ENCODE peak calls at places on chromosomes 12 and 14, in seven cellular contexts. H is WERI-Rb-1, Q is left ventricle myocardium inferior, I is AG04450, N is tibial nerve, F is left lung, K is cardiac muscle cell. X is an unnamed sample.

GRCh38 chr12:122942609-122943008 is 23.7 kb downstream of the ABCB9 start:
- DNase-seq in H (no peak), Q (no peak), I (no peak), N (no peak), F (no peak), K (no peak), X (no peak)

GRCh38 chr12:26195641-26196423 is 459 bp downstream of the SSPN start:
- DNase-seq in H (peak; percentile 27), Q (peak; percentile 50), I (no peak), N (peak; percentile 29), F (peak; percentile 80), K (peak; percentile 59), X (no peak)

GRCh38 chr12:52132754-52133161 is 53.3 kb downstream of the SMIM41 start:
- DNase-seq in H (no peak), Q (no peak), I (no peak), N (no peak), F (no peak), K (no peak), X (no peak)

GRCh38 chr14:92969470-92970232 is 46.7 kb downstream of the CHGA start:
- DNase-seq in H (no peak), Q (peak; percentile 22), I (no peak), N (no peak), F (no peak), K (no peak), X (no peak)

GRCh38 chr12:884746-885414 is 64.6 kb downstream of the RAD52 start:
- DNase-seq in H (no peak), Q (no peak), I (no peak), N (no peak), F (no peak), K (no peak), X (no peak)

GRCh38 chr12:27919671-27920235 is 52.8 kb downstream of the PTHLH start:
- DNase-seq in H (no peak), Q (no peak), I (no peak), N (no peak), F (no peak), K (no peak), X (no peak)

GRCh38 chr12:52975820-52976573 is 27.1 kb downstream of the KRT18 start:
- DNase-seq in H (peak; percentile 18), Q (no peak), I (no peak), N (no peak), F (no peak), K (peak; percentile 49), X (no peak)

GRCh38 chr12:19596755-19597154 is 157.5 kb downstream of the AEBP2 start:
- DNase-seq in H (no peak), Q (no peak), I (no peak), N (no peak), F (no peak), K (no peak), X (no peak)

GRCh38 chr12:121942145-121942718 is 23.8 kb downstream of the CFAP251 start:
- DNase-seq in H (no peak), Q (no peak), I (peak; percentile 36), N (no peak), F (no peak), K (peak; percentile 82), X (no peak)

GRCh38 chr14:104107611-104108569 is 22.4 kb downstream of the ASPG start:
- DNase-seq in H (peak; percentile 8), Q (peak; percentile 10), I (no peak), N (no peak), F (peak; percentile 81), K (no peak), X (no peak)

GRCh38 chr14:30375280-30375892 is 183.6 kb upstream of the G2E3 start:
- DNase-seq in H (peak; percentile 77), Q (peak; percentile 47), I (peak; percentile 10), N (peak; percentile 42), F (no peak), K (peak; percentile 64), X (peak; percentile 57)

GRCh38 chr14:95299271-95299670 is 20.4 kb downstream of the CLMN start:
- DNase-seq in H (no peak), Q (no peak), I (no peak), N (no peak), F (no peak), K (no peak), X (no peak)

GRCh38 chr12:49767333-49767732 is 26.0 kb downstream of the TMBIM6 start:
- DNase-seq in H (peak; percentile 73), Q (no peak), I (no peak), N (no peak), F (no peak), K (no peak), X (no peak)

GRCh38 chr14:53452005-53452678 is 299.0 kb upstream of the DDHD1 start:
- DNase-seq in H (no peak), Q (no peak), I (no peak), N (no peak), F (no peak), K (no peak), X (no peak)

GRCh38 chr14:74846968-74847549 is 28.9 kb downstream of the PROX2 start:
- DNase-seq in H (no peak), Q (no peak), I (no peak), N (no peak), F (no peak), K (peak; percentile 30), X (no peak)

GRCh38 chr12:67637718-67638117 is 10.8 kb upstream of the DYRK2 start:
- DNase-seq in H (no peak), Q (no peak), I (no peak), N (no peak), F (no peak), K (no peak), X (no peak)

GRCh38 chr12:105409881-105410471 is 79.5 kb downstream of the C12orf75 start:
- DNase-seq in H (no peak), Q (peak; percentile 31), I (no peak), N (peak; percentile 20), F (no peak), K (peak; percentile 84), X (peak; percentile 7)

DNA sequence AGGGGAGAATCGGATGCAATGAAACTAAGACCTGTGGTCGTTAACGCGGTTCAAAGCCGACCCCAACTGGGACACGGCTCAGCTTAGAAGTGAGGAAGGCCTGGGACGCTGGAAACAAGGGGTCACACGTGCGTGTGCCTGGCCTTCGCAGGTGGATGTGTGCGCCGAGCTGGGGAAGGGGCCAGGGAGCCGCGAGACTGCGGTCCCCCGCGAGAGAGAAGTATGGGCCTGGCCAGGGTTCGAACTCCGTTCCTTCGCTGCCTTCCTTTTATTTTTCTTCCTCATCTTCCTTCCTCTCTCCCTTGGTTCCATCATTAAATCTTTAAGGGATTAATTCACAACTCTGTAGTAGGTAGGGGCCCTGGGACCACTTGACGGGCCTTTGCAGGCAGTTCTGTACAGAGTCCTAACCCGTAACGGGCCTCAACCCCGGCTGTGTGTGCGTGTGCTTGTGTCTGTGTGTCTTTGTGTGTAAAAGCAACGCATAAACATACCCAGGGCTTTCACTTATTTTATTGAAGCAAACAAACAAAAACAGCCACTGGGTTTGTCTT is 3.6 kb downstream of the TTC6 start:
- DNase-seq in H (no peak), Q (no peak), I (no peak), N (no peak), F (no peak), K (no peak), X (no peak)
- H3K4me3 ChIP-seq in H (peak overlapping the region; percentile 44), Q (peak overlapping the region; percentile 42), I (no peak overlapping the region), N (no peak overlapping the region), F (peak overlapping the region; percentile 38), K (no peak overlapping the region), X (no peak overlapping the region)

GRCh38 chr14:55843718-55844403 is 263.9 kb downstream of the KTN1 start:
- DNase-seq in H (no peak), Q (no peak), I (no peak), N (no peak), F (no peak), K (no peak), X (no peak)
- H3K27ac ChIP-seq in H (no peak overlapping the region), Q (no peak overlapping the region), I (no peak overlapping the region), N (no peak overlapping the region), F (no peak overlapping the region), K (peak overlapping the region; percentile 40), X (no peak overlapping the region)

GRCh38 chr12:31363826-31364225 is 37.9 kb upstream of the SINHCAF start:
- DNase-seq in H (peak; percentile 75), Q (no peak), I (no peak), N (no peak), F (no peak), K (no peak), X (no peak)

GRCh38 chr12:31362759-31363415 is 36.9 kb upstream of the SINHCAF start:
- DNase-seq in H (peak; percentile 27), Q (no peak), I (no peak), N (no peak), F (no peak), K (no peak), X (no peak)

GRCh38 chr12:31361730-31362114 is 35.8 kb upstream of the SINHCAF start:
- DNase-seq in H (no peak), Q (no peak), I (no peak), N (no peak), F (no peak), K (no peak), X (no peak)

GRCh38 chr12:31363416-31363809 is 37.5 kb upstream of the SINHCAF start:
- DNase-seq in H (peak; percentile 49), Q (no peak), I (no peak), N (no peak), F (no peak), K (no peak), X (no peak)

DNA sequence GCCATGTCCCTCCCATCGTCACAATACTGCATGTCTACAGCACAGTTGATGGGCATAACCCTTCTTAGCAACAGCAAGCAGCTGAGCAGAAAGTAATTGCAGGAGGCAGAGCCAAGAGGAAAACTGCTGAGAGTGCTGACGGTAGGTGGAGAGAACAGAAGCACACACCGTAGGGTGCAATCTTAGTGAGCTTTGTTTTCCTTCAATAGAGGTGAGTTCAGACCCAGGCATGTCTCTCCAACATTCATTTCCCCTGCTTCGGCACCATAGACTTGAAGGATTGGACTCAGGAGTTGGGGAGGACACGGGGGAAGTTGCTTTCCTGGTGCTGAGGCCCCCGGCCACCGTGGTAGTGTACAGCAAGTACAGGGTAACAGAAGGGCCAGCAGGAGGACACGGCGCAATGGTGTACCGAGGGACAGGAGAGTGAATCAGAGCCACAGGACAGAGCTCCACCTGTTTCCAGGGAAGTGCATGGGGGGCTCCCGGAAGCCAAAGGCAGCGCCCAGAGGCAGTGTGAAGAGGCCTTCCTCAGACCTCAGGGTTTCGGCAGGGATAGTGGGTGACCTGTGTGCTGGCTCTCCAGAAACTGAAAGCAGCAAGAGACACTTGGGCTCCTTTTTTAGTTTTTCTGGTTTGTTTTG is 36.3 kb upstream of the SINHCAF start:
- DNase-seq in H (peak; percentile 52), Q (no peak), I (no peak), N (no peak), F (no peak), K (no peak), X (no peak)
- H3K4me3 ChIP-seq in H (no peak overlapping the region), Q (no peak overlapping the region), I (no peak overlapping the region), N (no peak overlapping the region), F (no peak overlapping the region), K (no peak overlapping the region), X (no peak overlapping the region)

GRCh38 chr12:63942464-63943241 is 98.2 kb downstream of the SRGAP1 start:
- DNase-seq in H (no peak), Q (no peak), I (no peak), N (no peak), F (no peak), K (no peak), X (no peak)

GRCh38 chr12:63945777-63946176 is 101.3 kb downstream of the SRGAP1 start:
- DNase-seq in H (no peak), Q (no peak), I (no peak), N (no peak), F (no peak), K (no peak), X (no peak)

GRCh38 chr12:63941879-63942278 is 97.4 kb downstream of the SRGAP1 start:
- DNase-seq in H (no peak), Q (no peak), I (no peak), N (no peak), F (no peak), K (no peak), X (no peak)

GRCh38 chr12:63944036-63944579 is 99.6 kb downstream of the SRGAP1 start:
- DNase-seq in H (no peak), Q (no peak), I (no peak), N (no peak), F (no peak), K (no peak), X (no peak)

GRCh38 chr12:63944586-63945228 is 100.2 kb downstream of the SRGAP1 start:
- DNase-seq in H (no peak), Q (no peak), I (no peak), N (no peak), F (no peak), K (no peak), X (no peak)
- H3K27ac ChIP-seq in H (no peak overlapping the region), Q (peak overlapping the region; percentile 21), I (no peak overlapping the region), N (no peak overlapping the region), F (no peak overlapping the region), K (no peak overlapping the region), X (no peak overlapping the region)